ENCODE peak calls at places on chromosome 4, in six cellular contexts. One of them, this sample, is unnamed.

GRCh38 chr4:73776363-73776762 is 36.0 kb downstream of the CXCL8 start:
- DNase-seq in endothelial cell: no peak
- DNase-seq in H7: no peak
- DNase-seq in bronchial epithelial cell: peak
- DNase-seq in AG08396: peak
- DNase-seq in CD4-positive, alpha-beta T cell: no peak
- DNase-seq in this sample: no peak

GRCh38 chr4:39528056-39528465 is 822 bp upstream of the UGDH start:
- DNase-seq in endothelial cell: no peak
- DNase-seq in H7: no peak
- DNase-seq in bronchial epithelial cell: peak
- DNase-seq in AG08396: peak
- DNase-seq in CD4-positive, alpha-beta T cell: no peak
- DNase-seq in this sample: no peak

GRCh38 chr4:10157478-10158354 is 41.1 kb upstream of the WDR1 start:
- DNase-seq in endothelial cell: peak
- DNase-seq in H7: peak
- DNase-seq in bronchial epithelial cell: peak
- DNase-seq in AG08396: peak
- DNase-seq in CD4-positive, alpha-beta T cell: no peak
- DNase-seq in this sample: peak

GRCh38 chr4:46404961-46405360 is 15.0 kb upstream of the GABRA2 start:
- DNase-seq in endothelial cell: no peak
- DNase-seq in H7: no peak
- DNase-seq in bronchial epithelial cell: peak
- DNase-seq in AG08396: no peak
- DNase-seq in CD4-positive, alpha-beta T cell: no peak
- DNase-seq in this sample: no peak

GRCh38 chr4:98517444-98518021 is 140.9 kb downstream of the TSPAN5 start:
- DNase-seq in endothelial cell: no peak
- DNase-seq in H7: no peak
- DNase-seq in bronchial epithelial cell: no peak
- DNase-seq in AG08396: no peak
- DNase-seq in CD4-positive, alpha-beta T cell: no peak
- DNase-seq in this sample: no peak

GRCh38 chr4:188113156-188113555 is 3.8 kb upstream of the TRIML2 start:
- DNase-seq in endothelial cell: no peak
- DNase-seq in H7: no peak
- DNase-seq in bronchial epithelial cell: peak
- DNase-seq in AG08396: no peak
- DNase-seq in CD4-positive, alpha-beta T cell: no peak
- DNase-seq in this sample: no peak

GRCh38 chr4:128528177-128528576 is 240.6 kb upstream of the PGRMC2 start:
- DNase-seq in endothelial cell: no peak
- DNase-seq in H7: no peak
- DNase-seq in bronchial epithelial cell: no peak
- DNase-seq in AG08396: no peak
- DNase-seq in CD4-positive, alpha-beta T cell: no peak
- DNase-seq in this sample: no peak

GRCh38 chr4:3199661-3200422 is 49.1 kb upstream of the MSANTD1 start:
- DNase-seq in endothelial cell: no peak
- DNase-seq in H7: no peak
- DNase-seq in bronchial epithelial cell: no peak
- DNase-seq in AG08396: no peak
- DNase-seq in CD4-positive, alpha-beta T cell: no peak
- DNase-seq in this sample: no peak

GRCh38 chr4:168501407-168501806 is 4.6 kb downstream of the PALLD start:
- DNase-seq in endothelial cell: no peak
- DNase-seq in H7: no peak
- DNase-seq in bronchial epithelial cell: peak
- DNase-seq in AG08396: no peak
- DNase-seq in CD4-positive, alpha-beta T cell: no peak
- DNase-seq in this sample: no peak

GRCh38 chr4:107757860-107758476 is 37.9 kb upstream of the PAPSS1 start:
- DNase-seq in endothelial cell: no peak
- DNase-seq in H7: no peak
- DNase-seq in bronchial epithelial cell: peak
- DNase-seq in AG08396: peak
- DNase-seq in CD4-positive, alpha-beta T cell: no peak
- DNase-seq in this sample: no peak

GRCh38 chr4:20954541-20954940 is 254.3 kb downstream of the PACRGL start:
- DNase-seq in endothelial cell: no peak
- DNase-seq in H7: no peak
- DNase-seq in bronchial epithelial cell: no peak
- DNase-seq in AG08396: no peak
- DNase-seq in CD4-positive, alpha-beta T cell: no peak
- DNase-seq in this sample: no peak

GRCh38 chr4:87049508-87049907 is 114.7 kb downstream of the AFF1 start:
- DNase-seq in endothelial cell: no peak
- DNase-seq in H7: no peak
- DNase-seq in bronchial epithelial cell: no peak
- DNase-seq in AG08396: no peak
- DNase-seq in CD4-positive, alpha-beta T cell: no peak
- DNase-seq in this sample: peak

GRCh38 chr4:110247591-110247990 is 49.2 kb upstream of the ELOVL6 start:
- DNase-seq in endothelial cell: no peak
- DNase-seq in H7: no peak
- DNase-seq in bronchial epithelial cell: no peak
- DNase-seq in AG08396: no peak
- DNase-seq in CD4-positive, alpha-beta T cell: no peak
- DNase-seq in this sample: no peak

GRCh38 chr4:19694829-19695228 is 556.9 kb upstream of the SLIT2 start:
- DNase-seq in endothelial cell: no peak
- DNase-seq in H7: no peak
- DNase-seq in bronchial epithelial cell: no peak
- DNase-seq in AG08396: no peak
- DNase-seq in CD4-positive, alpha-beta T cell: no peak
- DNase-seq in this sample: no peak

GRCh38 chr4:64001229-64001898 is 407.9 kb downstream of the TECRL start:
- DNase-seq in endothelial cell: no peak
- DNase-seq in H7: no peak
- DNase-seq in bronchial epithelial cell: no peak
- DNase-seq in AG08396: no peak
- DNase-seq in CD4-positive, alpha-beta T cell: no peak
- DNase-seq in this sample: no peak

GRCh38 chr4:153684182-153685073 is at the start of gene TLR2:
- DNase-seq in endothelial cell: peak
- DNase-seq in H7: peak
- DNase-seq in bronchial epithelial cell: peak
- DNase-seq in AG08396: peak
- DNase-seq in CD4-positive, alpha-beta T cell: peak
- DNase-seq in this sample: peak

GRCh38 chr4:140257461-140258305 is 103.7 kb upstream of the MAML3 start:
- DNase-seq in endothelial cell: no peak
- DNase-seq in H7: no peak
- DNase-seq in bronchial epithelial cell: peak
- DNase-seq in AG08396: no peak
- DNase-seq in CD4-positive, alpha-beta T cell: no peak
- DNase-seq in this sample: no peak

GRCh38 chr4:181569553-181569952 is 673.6 kb upstream of the TENM3 start:
- DNase-seq in endothelial cell: no peak
- DNase-seq in H7: peak
- DNase-seq in bronchial epithelial cell: peak
- DNase-seq in AG08396: peak
- DNase-seq in CD4-positive, alpha-beta T cell: no peak
- DNase-seq in this sample: no peak

GRCh38 chr4:146347822-146348221 is 133.5 kb downstream of the REELD1 start:
- DNase-seq in endothelial cell: no peak
- DNase-seq in H7: no peak
- DNase-seq in bronchial epithelial cell: no peak
- DNase-seq in AG08396: no peak
- DNase-seq in CD4-positive, alpha-beta T cell: no peak
- DNase-seq in this sample: no peak

GRCh38 chr4:32858971-32859370 is 2138.8 kb downstream of the PCDH7 start:
- DNase-seq in endothelial cell: no peak
- DNase-seq in H7: no peak
- DNase-seq in bronchial epithelial cell: peak
- DNase-seq in AG08396: no peak
- DNase-seq in CD4-positive, alpha-beta T cell: no peak
- DNase-seq in this sample: no peak

GRCh38 chr4:78688385-78688784 is 87.8 kb upstream of the BMP2K start:
- DNase-seq in endothelial cell: no peak
- DNase-seq in H7: no peak
- DNase-seq in bronchial epithelial cell: no peak
- DNase-seq in AG08396: no peak
- DNase-seq in CD4-positive, alpha-beta T cell: no peak
- DNase-seq in this sample: no peak

GRCh38 chr4:16862688-16863087 is 35.8 kb downstream of the LDB2 start:
- DNase-seq in endothelial cell: peak
- DNase-seq in H7: no peak
- DNase-seq in bronchial epithelial cell: no peak
- DNase-seq in AG08396: no peak
- DNase-seq in CD4-positive, alpha-beta T cell: no peak
- DNase-seq in this sample: no peak

GRCh38 chr4:30837131-30837539 is 117.0 kb downstream of the PCDH7 start:
- DNase-seq in endothelial cell: no peak
- DNase-seq in H7: no peak
- DNase-seq in bronchial epithelial cell: no peak
- DNase-seq in AG08396: no peak
- DNase-seq in CD4-positive, alpha-beta T cell: no peak
- DNase-seq in this sample: no peak

GRCh38 chr4:139934336-139934735 is 219.6 kb downstream of the MAML3 start:
- DNase-seq in endothelial cell: no peak
- DNase-seq in H7: no peak
- DNase-seq in bronchial epithelial cell: peak
- DNase-seq in AG08396: no peak
- DNase-seq in CD4-positive, alpha-beta T cell: no peak
- DNase-seq in this sample: no peak

GRCh38 chr4:156583265-156583664 is 388.3 kb downstream of the PDGFC start:
- DNase-seq in endothelial cell: no peak
- DNase-seq in H7: no peak
- DNase-seq in bronchial epithelial cell: no peak
- DNase-seq in AG08396: no peak
- DNase-seq in CD4-positive, alpha-beta T cell: no peak
- DNase-seq in this sample: no peak

GRCh38 chr4:129929052-129929451 is 833.1 kb downstream of the C4orf33 start:
- DNase-seq in endothelial cell: peak
- DNase-seq in H7: peak
- DNase-seq in bronchial epithelial cell: no peak
- DNase-seq in AG08396: no peak
- DNase-seq in CD4-positive, alpha-beta T cell: no peak
- DNase-seq in this sample: no peak

GRCh38 chr4:17064959-17065358 is 166.5 kb upstream of the LDB2 start:
- DNase-seq in endothelial cell: no peak
- DNase-seq in H7: no peak
- DNase-seq in bronchial epithelial cell: no peak
- DNase-seq in AG08396: no peak
- DNase-seq in CD4-positive, alpha-beta T cell: no peak
- DNase-seq in this sample: no peak

GRCh38 chr4:7781361-7781760 is 158.3 kb downstream of the AFAP1 start:
- DNase-seq in endothelial cell: peak
- DNase-seq in H7: no peak
- DNase-seq in bronchial epithelial cell: no peak
- DNase-seq in AG08396: peak
- DNase-seq in CD4-positive, alpha-beta T cell: no peak
- DNase-seq in this sample: peak

GRCh38 chr4:91099666-91100065 is 972.5 kb downstream of the CCSER1 start:
- DNase-seq in endothelial cell: no peak
- DNase-seq in H7: no peak
- DNase-seq in bronchial epithelial cell: no peak
- DNase-seq in AG08396: no peak
- DNase-seq in CD4-positive, alpha-beta T cell: no peak
- DNase-seq in this sample: no peak

GRCh38 chr4:2714071-2714770 is 41.9 kb downstream of the TNIP2 start:
- DNase-seq in endothelial cell: no peak
- DNase-seq in H7: no peak
- DNase-seq in bronchial epithelial cell: peak
- DNase-seq in AG08396: no peak
- DNase-seq in CD4-positive, alpha-beta T cell: peak
- DNase-seq in this sample: no peak

GRCh38 chr4:74997942-74998341 is 65.0 kb downstream of the PARM1 start:
- DNase-seq in endothelial cell: no peak
- DNase-seq in H7: no peak
- DNase-seq in bronchial epithelial cell: no peak
- DNase-seq in AG08396: no peak
- DNase-seq in CD4-positive, alpha-beta T cell: no peak
- DNase-seq in this sample: no peak

GRCh38 chr4:74840931-74841330 is 46.6 kb upstream of the BTC start:
- DNase-seq in endothelial cell: no peak
- DNase-seq in H7: no peak
- DNase-seq in bronchial epithelial cell: no peak
- DNase-seq in AG08396: no peak
- DNase-seq in CD4-positive, alpha-beta T cell: no peak
- DNase-seq in this sample: no peak

GRCh38 chr4:5882947-5883346 is 9.9 kb downstream of the CRMP1 start:
- DNase-seq in endothelial cell: no peak
- DNase-seq in H7: no peak
- DNase-seq in bronchial epithelial cell: peak
- DNase-seq in AG08396: no peak
- DNase-seq in CD4-positive, alpha-beta T cell: no peak
- DNase-seq in this sample: no peak

GRCh38 chr4:1356181-1356998 is 9.4 kb downstream of the UVSSA start:
- DNase-seq in endothelial cell: peak
- DNase-seq in H7: peak
- DNase-seq in bronchial epithelial cell: no peak
- DNase-seq in AG08396: peak
- DNase-seq in CD4-positive, alpha-beta T cell: peak
- DNase-seq in this sample: peak

GRCh38 chr4:90184560-90184959 is 57.4 kb downstream of the CCSER1 start:
- DNase-seq in endothelial cell: no peak
- DNase-seq in H7: no peak
- DNase-seq in bronchial epithelial cell: no peak
- DNase-seq in AG08396: no peak
- DNase-seq in CD4-positive, alpha-beta T cell: no peak
- DNase-seq in this sample: no peak

GRCh38 chr4:141473952-141474351 is 162.4 kb upstream of the IL15 start:
- DNase-seq in endothelial cell: no peak
- DNase-seq in H7: no peak
- DNase-seq in bronchial epithelial cell: no peak
- DNase-seq in AG08396: no peak
- DNase-seq in CD4-positive, alpha-beta T cell: no peak
- DNase-seq in this sample: no peak

GRCh38 chr4:7659429-7660175 is 224.9 kb upstream of the PSAPL1 start:
- DNase-seq in endothelial cell: no peak
- DNase-seq in H7: no peak
- DNase-seq in bronchial epithelial cell: no peak
- DNase-seq in AG08396: no peak
- DNase-seq in CD4-positive, alpha-beta T cell: no peak
- DNase-seq in this sample: no peak

GRCh38 chr4:66974665-66975064 is 570.6 kb downstream of the CENPC start:
- DNase-seq in endothelial cell: no peak
- DNase-seq in H7: no peak
- DNase-seq in bronchial epithelial cell: peak
- DNase-seq in AG08396: no peak
- DNase-seq in CD4-positive, alpha-beta T cell: no peak
- DNase-seq in this sample: no peak

GRCh38 chr4:40238700-40239548 is 42.1 kb downstream of the RHOH start:
- DNase-seq in endothelial cell: no peak
- DNase-seq in H7: peak
- DNase-seq in bronchial epithelial cell: no peak
- DNase-seq in AG08396: no peak
- DNase-seq in CD4-positive, alpha-beta T cell: peak
- DNase-seq in this sample: no peak

GRCh38 chr4:153904011-153904410 is 115.1 kb upstream of the SFRP2 start:
- DNase-seq in endothelial cell: no peak
- DNase-seq in H7: no peak
- DNase-seq in bronchial epithelial cell: no peak
- DNase-seq in AG08396: no peak
- DNase-seq in CD4-positive, alpha-beta T cell: no peak
- DNase-seq in this sample: no peak

This sample was measured in dorsolateral prefrontal cortex.